ENCODE peak calls at places on chromosome 14, in eight cellular contexts. H is omental fat pad, G is Calu3, W is amniotic stem cell, K is posterior vena cava, P is Right ventricle myocardium superior, J is AG08395, Y is choroid plexus epithelial cell. F is an unnamed sample.

GRCh38 chr14:97065305-97066067 is 268.3 kb downstream of the VRK1 start:
- DNase-seq in H (no peak), G (no peak), W (no peak), K (no peak), P (no peak), J (no peak), Y (no peak), F (no peak)

GRCh38 chr14:92540472-92541048 is 27.0 kb downstream of the RIN3 start:
- DNase-seq in H (peak; percentile 83), G (peak; percentile 83), W (peak; percentile 98), K (peak; percentile 97), P (peak; percentile 94), J (peak; percentile 94), Y (peak; percentile 99), F (peak; percentile 99)

GRCh38 chr14:21525995-21526671 is at the start of gene SALL2:
- DNase-seq in H (peak; percentile 48), G (peak; percentile 61), W (no peak), K (peak; percentile 82), P (peak; percentile 79), J (peak; percentile 13), Y (peak; percentile 79), F (peak; percentile 38)

GRCh38 chr14:45201908-45202307 is 51.1 kb downstream of the MIS18BP1 start:
- DNase-seq in H (no peak), G (no peak), W (no peak), K (no peak), P (no peak), J (peak; percentile 6), Y (peak; percentile 53), F (peak; percentile 18)

GRCh38 chr14:104881369-104881979 is 16.4 kb downstream of the CEP170B start:
- DNase-seq in H (no peak), G (no peak), W (no peak), K (no peak), P (peak; percentile 77), J (no peak), Y (no peak), F (no peak)

GRCh38 chr14:95635051-95635450 is 51.2 kb upstream of the TCL1B start:
- DNase-seq in H (no peak), G (no peak), W (no peak), K (no peak), P (no peak), J (no peak), Y (no peak), F (no peak)

GRCh38 chr14:34649344-34649743 is 19.4 kb upstream of the SNX6 start:
- DNase-seq in H (no peak), G (no peak), W (peak; percentile 72), K (no peak), P (no peak), J (peak; percentile 48), Y (peak; percentile 92), F (peak; percentile 95)

GRCh38 chr14:32203928-32204357 is 874 bp upstream of the RNU6-8 start:
- DNase-seq in H (no peak), G (peak; percentile 6), W (no peak), K (no peak), P (no peak), J (no peak), Y (peak; percentile 9), F (no peak)

GRCh38 chr14:101088395-101088667 is 184.8 kb upstream of the RTL1 start:
- DNase-seq in H (no peak), G (no peak), W (no peak), K (no peak), P (no peak), J (no peak), Y (no peak), F (no peak)

GRCh38 chr14:88934231-88934898 is 109.9 kb downstream of the TTC8 start:
- DNase-seq in H (no peak), G (no peak), W (no peak), K (no peak), P (no peak), J (peak; percentile 6), Y (peak; percentile 76), F (no peak)

GRCh38 chr14:99809864-99810854 is 16.9 kb downstream of the EML1 start:
- DNase-seq in H (no peak), G (no peak), W (no peak), K (peak; percentile 87), P (peak; percentile 70), J (peak; percentile 24), Y (no peak), F (no peak)

GRCh38 chr14:64774272-64774671 is 70.0 kb downstream of the PLEKHG3 start:
- DNase-seq in H (no peak), G (no peak), W (no peak), K (no peak), P (peak; percentile 32), J (no peak), Y (no peak), F (no peak)

GRCh38 chr14:106850913-106851825 is 1324.8 kb downstream of the TMEM121 start:
- DNase-seq in H (no peak), G (no peak), W (no peak), K (no peak), P (no peak), J (no peak), Y (no peak), F (no peak)

GRCh38 chr14:24379907-24380746 is 12.1 kb downstream of the NFATC4 start:
- DNase-seq in H (no peak), G (no peak), W (no peak), K (no peak), P (no peak), J (no peak), Y (no peak), F (no peak)

GRCh38 chr14:105477659-105478623 is 3.3 kb downstream of the CRIP2 start:
- DNase-seq in H (no peak), G (no peak), W (no peak), K (no peak), P (no peak), J (no peak), Y (no peak), F (no peak)

GRCh38 chr14:99133563-99134332 is 138.2 kb downstream of the BCL11B start:
- DNase-seq in H (no peak), G (no peak), W (no peak), K (no peak), P (peak; percentile 57), J (no peak), Y (no peak), F (no peak)

GRCh38 chr14:26905219-26905618 is 307.4 kb upstream of the NOVA1 start:
- DNase-seq in H (no peak), G (no peak), W (no peak), K (no peak), P (no peak), J (no peak), Y (no peak), F (no peak)

GRCh38 chr14:22870811-22871199 is 735 bp upstream of the LRP10 start:
- DNase-seq in H (no peak), G (no peak), W (no peak), K (no peak), P (no peak), J (no peak), Y (no peak), F (no peak)

GRCh38 chr14:99320621-99321235 is 48.7 kb upstream of the BCL11B start:
- DNase-seq in H (no peak), G (no peak), W (no peak), K (peak; percentile 78), P (no peak), J (no peak), Y (no peak), F (no peak)

GRCh38 chr14:79137836-79138235 is 967.7 kb downstream of the NRXN3 start:
- DNase-seq in H (no peak), G (no peak), W (no peak), K (no peak), P (no peak), J (no peak), Y (no peak), F (no peak)

GRCh38 chr14:100408350-100409015 is 85.3 kb downstream of the SLC25A47 start:
- DNase-seq in H (no peak), G (no peak), W (no peak), K (no peak), P (no peak), J (no peak), Y (peak; percentile 93), F (peak; percentile 52)